ENCODE peak calls at places on chromosomes 13 and 19, in seven cellular contexts. G, E, A, V, Z, B and F are unnamed samples.

GRCh38 chr13:23547000-23547590 is 23.1 kb upstream of the TNFRSF19 start:
- DNase-seq in G (no peak), V (no peak), Z (peak), B (no peak), A (peak), E (peak), F (no peak)

GRCh38 chr19:38049105-38049649 is 142.2 kb downstream of the SIPA1L3 start:
- DNase-seq in B (peak), E (no peak), A (no peak), V (peak), G (no peak), Z (no peak), F (no peak)

GRCh38 chr13:35512271-35512920 is 35.9 kb upstream of the MAB21L1 start:
- DNase-seq in V (no peak), Z (peak), E (no peak), B (no peak), G (no peak), A (no peak), F (peak)

GRCh38 chr13:48159436-48160225 is 64.7 kb upstream of the MED4 start:
- DNase-seq in Z (peak), G (no peak), B (no peak), A (no peak), E (no peak), V (no peak), F (no peak)

GRCh38 chr19:32222594-32222993 is 122.8 kb upstream of the ZNF507 start:
- DNase-seq in V (no peak), Z (no peak), A (no peak), E (no peak), B (no peak), G (no peak), F (no peak)

GRCh38 chr13:42777476-42777875 is 3.9 kb upstream of the FAM216B start:
- DNase-seq in A (no peak), E (no peak), V (no peak), B (no peak), Z (no peak), G (no peak), F (no peak)

GRCh38 chr19:55472463-55472862 is 4.0 kb upstream of the ZNF628 start:
- DNase-seq in Z (peak), A (peak), G (no peak), E (no peak), V (no peak), B (no peak), F (peak)

GRCh38 chr13:36131931-36132297 is 732 bp upstream of the DCLK1 start:
- DNase-seq in Z (no peak), V (no peak), G (peak), E (no peak), A (no peak), B (no peak), F (peak)

GRCh38 chr13:42478531-42479156 is 95.3 kb upstream of the TNFSF11 start:
- DNase-seq in E (peak), G (no peak), B (no peak), Z (peak), A (no peak), V (no peak), F (no peak)

GRCh38 chr13:56189439-56189838 is 951.3 kb upstream of the PRR20A start:
- DNase-seq in Z (no peak), A (no peak), G (no peak), B (no peak), V (no peak), E (no peak), F (no peak)

GRCh38 chr19:40257096-40257517 is 28.0 kb downstream of the AKT2 start:
- DNase-seq in A (peak), B (peak), V (no peak), E (no peak), G (no peak), Z (peak), F (no peak)

GRCh38 chr19:4660181-4660791 is 9.9 kb downstream of the MYDGF start:
- DNase-seq in B (peak), A (peak), Z (no peak), E (peak), G (peak), V (no peak), F (peak)

GRCh38 chr19:31553112-31553843 is 204.0 kb upstream of the TSHZ3 start:
- DNase-seq in B (no peak), V (no peak), Z (peak), E (no peak), G (no peak), A (no peak), F (peak)

GRCh38 chr13:81017525-81018152 is 676.7 kb upstream of the SPRY2 start:
- DNase-seq in E (peak), A (no peak), B (no peak), Z (peak), G (no peak), V (no peak), F (no peak)

GRCh38 chr13:46687810-46688209 is 109.2 kb downstream of the ESD start:
- DNase-seq in B (no peak), A (no peak), G (no peak), Z (peak), E (peak), V (no peak), F (peak)

GRCh38 chr13:24659239-24659638 is 21.0 kb upstream of the ATP12A start:
- DNase-seq in Z (no peak), G (no peak), A (no peak), E (no peak), V (no peak), B (no peak), F (no peak)

GRCh38 chr19:18274776-18275356 is 614 bp upstream of the IQCN start:
- DNase-seq in V (no peak), B (peak), E (peak), G (peak), A (peak), Z (peak), F (peak)

GRCh38 chr13:51786425-51787010 is 17.4 kb downstream of the DHRS12 start:
- DNase-seq in Z (no peak), E (no peak), V (no peak), A (no peak), B (no peak), G (no peak), F (no peak)

GRCh38 chr19:39341122-39341719 is 1.0 kb upstream of the SAMD4B start:
- DNase-seq in A (no peak), Z (no peak), V (no peak), E (peak), G (peak), B (peak), F (peak)

GRCh38 chr19:55353803-55354697 is 469 bp downstream of the COX6B2 start:
- DNase-seq in B (peak), A (peak), G (peak), Z (peak), V (peak), E (peak), F (no peak)

GRCh38 chr13:48446454-48446853 is 33.5 kb upstream of the LPAR6 start:
- DNase-seq in Z (peak), A (no peak), G (no peak), E (no peak), B (no peak), V (no peak), F (no peak)

GRCh38 chr13:98822238-98822606 is 69.8 kb upstream of the SLC15A1 start:
- DNase-seq in A (no peak), E (no peak), G (no peak), Z (no peak), B (no peak), V (no peak), F (no peak)
- H3K27ac ChIP-seq in A (peak), E (no peak), G (peak), Z (no peak), B (no peak), V (no peak), F (no peak)

DNA sequence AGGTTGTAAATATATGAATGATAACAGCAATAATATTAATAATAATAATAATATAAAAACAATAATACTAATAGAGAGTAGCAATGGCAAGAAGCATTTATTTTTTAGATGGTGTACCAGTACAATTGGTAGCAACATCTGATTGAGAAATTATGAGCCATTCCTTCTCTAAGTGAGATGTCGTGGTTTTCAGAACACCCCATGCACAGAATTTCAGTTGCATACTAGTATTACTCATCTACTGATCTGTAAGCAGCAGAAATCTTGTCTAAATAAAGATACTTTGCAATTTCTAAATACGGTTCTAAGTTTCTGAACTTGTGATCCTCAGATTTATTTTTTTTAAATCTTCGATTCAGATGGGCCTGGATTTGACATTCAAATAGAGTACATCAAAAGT is 788.0 kb upstream of the ATXN8OS start:
- DNase-seq in V (no peak), E (no peak), A (no peak), B (no peak), G (no peak), Z (no peak), F (no peak)
- H3K4me3 ChIP-seq in V (no peak), E (no peak), A (no peak), B (no peak), G (no peak), Z (no peak), F (no peak)

GRCh38 chr19:46319620-46320019 is 22.8 kb downstream of the HIF3A start:
- DNase-seq in A (no peak), G (no peak), Z (no peak), E (no peak), V (no peak), B (no peak), F (no peak)
- H3K27ac ChIP-seq in A (no peak), G (no peak), Z (no peak), E (no peak), V (no peak), B (no peak), F (no peak)

GRCh38 chr19:6894313-6894712 is 6.9 kb downstream of the ADGRE1 start:
- DNase-seq in G (no peak), E (no peak), V (no peak), Z (no peak), B (no peak), A (no peak), F (no peak)

GRCh38 chr19:6890938-6891337 is 3.6 kb downstream of the ADGRE1 start:
- DNase-seq in G (no peak), B (no peak), E (no peak), Z (no peak), A (no peak), V (peak), F (no peak)

GRCh38 chr19:6888967-6889366 is 1.6 kb downstream of the ADGRE1 start:
- DNase-seq in A (no peak), G (no peak), E (no peak), Z (no peak), V (no peak), B (no peak), F (no peak)

GRCh38 chr19:6890421-6890913 is 3.1 kb downstream of the ADGRE1 start:
- DNase-seq in G (no peak), V (peak), E (no peak), B (no peak), Z (no peak), A (no peak), F (no peak)

GRCh38 chr19:6891761-6892385 is 4.5 kb downstream of the ADGRE1 start:
- DNase-seq in V (no peak), E (no peak), B (no peak), A (no peak), Z (no peak), G (no peak), F (no peak)
- H3K4me3 ChIP-seq in V (no peak), E (no peak), B (no peak), A (no peak), Z (no peak), G (no peak), F (no peak)

GRCh38 chr13:67146523-67147130 is 83.5 kb downstream of the PCDH9 start:
- DNase-seq in B (no peak), G (no peak), Z (no peak), E (no peak), A (no peak), V (no peak), F (no peak)
- H3K27ac ChIP-seq in B (no peak), G (no peak), Z (no peak), E (no peak), A (peak), V (no peak), F (peak)

DNA sequence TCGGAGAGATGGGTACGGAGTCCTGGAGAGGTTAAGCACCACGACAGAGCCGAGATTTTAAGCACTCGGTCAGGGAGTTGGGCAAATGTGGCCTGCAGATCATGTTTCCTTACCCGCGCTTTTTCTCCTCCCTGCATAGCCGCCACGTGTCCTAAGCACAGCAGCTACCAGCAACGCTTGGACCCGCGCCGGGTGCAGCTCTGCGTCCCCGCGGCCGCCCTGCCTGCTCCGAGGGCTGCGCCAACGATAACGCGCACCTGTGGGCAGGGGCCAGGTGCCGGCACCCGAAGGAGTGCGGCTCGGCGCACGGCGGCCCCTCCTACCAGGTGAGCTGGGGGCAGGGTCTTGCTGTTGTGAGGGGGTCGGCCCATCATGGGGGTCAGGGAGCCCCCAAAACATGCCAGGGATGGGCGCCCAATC is 24.8 kb upstream of the FXYD3 start:
- DNase-seq in V (no peak), G (no peak), Z (no peak), A (peak), E (peak), B (peak), F (no peak)
- H3K4me3 ChIP-seq in V (no peak), G (no peak), Z (no peak), A (no peak), E (peak), B (peak), F (no peak)